ENCODE peak calls at places on chromosomes 13 and 19, in six cellular contexts. M, J, T, R, W and I are unnamed samples.

GRCh38 chr19:14090509-14091085 is at the start of gene SAMD1:
- DNase-seq in T (peak; percentile 86), M (peak; percentile 67), W (peak; percentile 89), J (peak; percentile 53), R (peak; percentile 91), I (peak; percentile 94)

GRCh38 chr13:113927661-113928581 is 46.0 kb downstream of the C13orf46 start:
- DNase-seq in M (peak; percentile 71), J (peak; percentile 98), R (peak; percentile 74), W (peak; percentile 98), T (no peak), I (no peak)

GRCh38 chr13:57682128-57682716 is 50.7 kb downstream of the PCDH17 start:
- DNase-seq in W (no peak), J (no peak), M (no peak), T (no peak), R (no peak), I (no peak)

GRCh38 chr13:48322294-48322693 is 18.7 kb downstream of the RB1 start:
- DNase-seq in R (no peak), J (no peak), M (no peak), W (no peak), T (no peak), I (no peak)

GRCh38 chr19:14428882-14429416 is 4.2 kb upstream of the PKN1 start:
- DNase-seq in J (no peak), R (no peak), T (no peak), W (no peak), M (no peak), I (no peak)

GRCh38 chr13:60765700-60766411 is 368.8 kb downstream of the TDRD3 start:
- DNase-seq in R (no peak), J (no peak), T (no peak), W (peak; percentile 55), M (peak; percentile 38), I (no peak)

GRCh38 chr19:28961772-28962500 is 251.0 kb downstream of the UQCRFS1 start:
- DNase-seq in M (peak; percentile 28), W (peak; percentile 90), J (peak; percentile 75), R (no peak), T (no peak), I (no peak)

GRCh38 chr19:32662186-32662585 is 12.8 kb downstream of the ANKRD27 start:
- DNase-seq in T (no peak), M (peak; percentile 50), W (peak; percentile 54), J (peak; percentile 17), R (no peak), I (no peak)

GRCh38 chr13:83883061-83883523 is 818 bp upstream of the SLITRK1 start:
- DNase-seq in M (no peak), R (no peak), J (no peak), T (no peak), W (no peak), I (no peak)

GRCh38 chr19:55027472-55028337 is 10.4 kb downstream of the GP6 start:
- DNase-seq in W (no peak), T (no peak), M (no peak), J (no peak), R (no peak), I (no peak)

GRCh38 chr13:30545320-30545719 is 72.4 kb upstream of the USPL1 start:
- DNase-seq in M (no peak), R (no peak), W (no peak), T (no peak), J (no peak), I (no peak)

GRCh38 chr19:35729763-35730162 is 12.0 kb downstream of the KMT2B start:
- DNase-seq in T (no peak), R (no peak), J (no peak), M (no peak), W (no peak), I (peak; percentile 14)

GRCh38 chr13:28493740-28494536 is 990 bp downstream of the FLT1 start:
- DNase-seq in J (no peak), T (no peak), R (no peak), M (no peak), W (no peak), I (peak; percentile 48)

GRCh38 chr13:106471957-106472543 is 63.4 kb downstream of the EFNB2 start:
- DNase-seq in T (no peak), J (peak; percentile 85), R (no peak), M (peak; percentile 96), W (peak; percentile 85), I (no peak)

GRCh38 chr19:35899547-35900214 is 659 bp downstream of the NFKBID start:
- DNase-seq in J (peak; percentile 41), T (peak; percentile 79), M (peak; percentile 50), R (no peak), W (peak; percentile 76), I (peak; percentile 93)

GRCh38 chr19:38059897-38060296 is 152.9 kb downstream of the SIPA1L3 start:
- DNase-seq in M (no peak), W (peak; percentile 8), R (no peak), T (no peak), J (no peak), I (peak; percentile 71)

GRCh38 chr19:6767357-6768235 is at the start of gene SH2D3A:
- DNase-seq in W (no peak), T (peak; percentile 90), R (no peak), J (no peak), M (peak; percentile 28), I (peak; percentile 95)

GRCh38 chr13:75437582-75438318 is 44.2 kb downstream of the TBC1D4 start:
- DNase-seq in R (no peak), M (peak; percentile 45), J (peak; percentile 11), W (peak; percentile 38), T (no peak), I (no peak)

GRCh38 chr13:95087746-95088305 is 213.4 kb downstream of the ABCC4 start:
- DNase-seq in M (peak; percentile 43), W (peak; percentile 50), R (no peak), T (no peak), J (peak; percentile 30), I (no peak)

GRCh38 chr13:102697929-102698648 is 3.2 kb upstream of the METTL21C start:
- DNase-seq in R (no peak), T (no peak), W (no peak), M (peak; percentile 53), J (no peak), I (no peak)

GRCh38 chr13:60066206-60066605 is 97.5 kb downstream of the DIAPH3 start:
- DNase-seq in R (no peak), T (no peak), M (no peak), W (no peak), J (no peak), I (no peak)

GRCh38 chr13:113350938-113351335 is 13.0 kb downstream of the GRTP1 start:
- DNase-seq in W (no peak), J (no peak), R (no peak), M (no peak), T (no peak), I (no peak)

GRCh38 chr13:76828316-76828741 is 57.9 kb downstream of the KCTD12 start:
- DNase-seq in R (no peak), M (no peak), T (no peak), W (no peak), J (no peak), I (peak; percentile 17)

GRCh38 chr13:76822691-76823267 is 63.4 kb downstream of the KCTD12 start:
- DNase-seq in M (no peak), W (peak; percentile 81), J (peak; percentile 39), R (no peak), T (no peak), I (peak; percentile 22)

GRCh38 chr13:76823969-76824368 is 62.2 kb downstream of the KCTD12 start:
- DNase-seq in R (no peak), T (no peak), W (no peak), J (no peak), M (no peak), I (no peak)

GRCh38 chr13:76826527-76826926 is 59.7 kb downstream of the KCTD12 start:
- DNase-seq in M (no peak), W (no peak), J (no peak), T (no peak), R (no peak), I (no peak)

DNA sequence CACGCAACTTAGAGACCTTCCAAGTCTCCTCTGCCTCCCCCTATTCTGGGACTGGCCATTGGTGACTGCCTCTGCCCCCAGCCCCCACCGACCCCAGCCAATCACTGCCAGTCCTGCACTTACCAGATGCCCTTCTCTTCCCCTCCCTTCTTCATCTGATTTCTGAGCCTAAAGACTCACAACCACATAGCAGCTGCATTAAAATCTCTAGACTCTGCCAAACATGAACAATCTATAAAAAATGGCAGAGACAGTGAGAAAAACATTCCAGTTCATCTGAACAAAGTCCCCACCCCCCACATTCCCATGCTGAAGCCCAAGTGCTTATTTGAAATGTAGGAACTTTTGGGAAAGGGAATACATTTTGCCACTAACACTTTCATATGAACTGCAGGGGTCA is 60.8 kb downstream of the KCTD12 start:
- DNase-seq in J (no peak), M (peak; percentile 9), W (peak; percentile 57), T (no peak), R (no peak), I (no peak)
- TF ChIP-seq CTCF in J (no peak), M (no peak), W (no peak), T (no peak), R (no peak), I (no peak)

DNA sequence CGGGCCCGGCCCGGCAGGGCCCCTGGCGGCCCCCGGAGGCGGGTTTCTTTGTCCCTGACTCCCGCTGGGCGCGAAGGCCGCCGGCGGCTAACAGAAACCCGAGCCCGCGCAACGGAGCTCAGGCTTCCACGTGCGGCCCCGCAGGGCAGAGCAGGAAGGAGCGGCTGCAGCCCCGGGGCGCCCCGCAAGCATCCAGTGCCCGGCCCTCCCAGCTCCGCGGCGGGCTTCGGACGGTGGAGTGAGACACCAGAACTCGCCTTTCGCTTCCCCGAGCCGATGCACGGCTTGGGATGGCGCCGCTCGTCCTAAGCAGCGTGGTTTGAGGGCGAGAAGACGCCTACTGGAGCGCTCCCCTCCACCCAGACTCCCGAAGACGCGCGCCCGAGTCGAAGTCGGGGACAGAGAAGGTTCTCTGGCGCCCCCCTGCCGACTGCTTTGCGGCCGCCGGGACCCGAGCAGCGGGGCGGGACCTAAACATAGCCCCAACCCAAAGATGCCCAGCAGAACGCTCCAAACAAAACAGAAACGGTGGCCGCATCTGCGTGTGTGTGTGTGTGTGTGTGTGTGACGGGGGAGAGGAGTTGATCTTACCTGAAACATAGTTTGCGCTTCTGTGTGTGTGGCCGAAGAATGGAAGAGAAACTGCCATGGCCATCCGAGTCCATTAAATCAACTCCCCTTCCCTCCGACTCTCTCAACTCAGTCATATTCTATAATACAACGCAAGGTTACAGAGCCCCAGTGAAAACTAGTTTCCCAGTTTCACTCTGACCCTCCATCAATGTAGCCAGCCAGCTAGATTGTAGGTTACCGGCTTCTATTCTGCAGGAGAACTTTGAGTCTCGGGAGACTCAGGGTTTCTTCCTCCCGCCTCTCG is 629 bp upstream of the FGF9 start:
- DNase-seq in M (peak; percentile 13), R (no peak), J (peak; percentile 5), W (peak; percentile 42), T (peak; percentile 52), I (peak; percentile 86)
- TF ChIP-seq CTCF in M (peak; percentile 40), R (no peak), J (peak; percentile 15), W (peak; percentile 8), T (no peak), I (peak; percentile 59)

DNA sequence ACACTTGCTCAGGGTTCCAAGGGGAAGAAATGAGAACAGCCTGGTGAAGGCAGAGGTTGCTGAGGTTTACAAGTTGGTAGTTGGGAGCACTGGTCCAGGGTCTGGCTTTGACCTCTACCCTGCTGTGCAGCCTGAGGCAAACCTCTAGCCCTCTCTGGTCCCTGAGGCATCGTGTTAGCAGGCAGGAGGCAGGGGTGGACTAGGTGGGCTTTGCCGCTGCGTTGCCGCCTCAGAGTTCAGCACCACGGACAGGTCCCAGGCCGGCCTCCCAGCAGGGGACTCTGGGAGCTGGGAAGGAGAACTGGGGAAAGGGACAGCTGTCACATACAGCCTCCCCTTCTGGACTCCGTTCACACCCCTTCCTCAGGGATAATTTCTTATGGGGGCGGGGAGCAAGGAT is 3.1 kb downstream of the NCAN start:
- DNase-seq in W (peak; percentile 31), T (no peak), R (no peak), M (no peak), J (peak; percentile 25), I (no peak)
- TF ChIP-seq CTCF in W (no peak), T (no peak), R (no peak), M (no peak), J (no peak), I (no peak)

GRCh38 chr19:19040417-19040816 is 7.0 kb downstream of the ARMC6 start:
- DNase-seq in W (peak; percentile 98), T (no peak), R (no peak), J (peak; percentile 55), M (peak; percentile 68), I (no peak)
- TF ChIP-seq CTCF in W (no peak), T (no peak), R (no peak), J (no peak), M (no peak), I (no peak)